ENCODE peak calls at places on chromosomes 7 and 10, in nine cellular contexts. C, F, Z, L, K, B, T, E and G are unnamed samples.

GRCh38 chr7:106858618-106859532 is 6.2 kb upstream of the PIK3CG start:
- DNase-seq in L (no peak), T (no peak), Z (peak), B (no peak), K (peak), F (no peak), E (peak), C (no peak), G (peak)

GRCh38 chr10:33498354-33498753 is 163.9 kb upstream of the NRP1 start:
- DNase-seq in K (peak), E (no peak), F (no peak), T (peak), L (no peak), C (no peak), Z (no peak), B (no peak), G (no peak)

GRCh38 chr10:129055966-129056365 is 411.1 kb upstream of the MGMT start:
- DNase-seq in L (no peak), B (peak), F (no peak), C (no peak), T (no peak), E (no peak), K (no peak), Z (no peak), G (no peak)

GRCh38 chr7:44045226-44046014 is 918 bp downstream of the DBNL start:
- DNase-seq in C (no peak), E (peak), K (no peak), L (no peak), T (peak), F (no peak), B (no peak), Z (no peak), G (no peak)

GRCh38 chr7:155258233-155258575 is 39.5 kb upstream of the INSIG1 start:
- DNase-seq in Z (peak), K (no peak), C (peak), E (no peak), T (peak), L (peak), B (no peak), F (no peak), G (no peak)

GRCh38 chr10:110522365-110522988 is 24.8 kb downstream of the DUSP5 start:
- DNase-seq in F (no peak), K (no peak), L (no peak), T (no peak), E (no peak), C (no peak), B (no peak), Z (no peak), G (peak)

GRCh38 chr10:117221156-117221711 is 19.7 kb upstream of the SLC18A2 start:
- DNase-seq in F (no peak), L (no peak), K (no peak), Z (no peak), B (peak), E (no peak), T (peak), C (peak), G (no peak)

GRCh38 chr7:37352974-37353948 is 95.4 kb downstream of the ELMO1 start:
- DNase-seq in T (peak), E (peak), F (peak), L (no peak), Z (peak), K (no peak), B (peak), C (peak), G (peak)

DNA sequence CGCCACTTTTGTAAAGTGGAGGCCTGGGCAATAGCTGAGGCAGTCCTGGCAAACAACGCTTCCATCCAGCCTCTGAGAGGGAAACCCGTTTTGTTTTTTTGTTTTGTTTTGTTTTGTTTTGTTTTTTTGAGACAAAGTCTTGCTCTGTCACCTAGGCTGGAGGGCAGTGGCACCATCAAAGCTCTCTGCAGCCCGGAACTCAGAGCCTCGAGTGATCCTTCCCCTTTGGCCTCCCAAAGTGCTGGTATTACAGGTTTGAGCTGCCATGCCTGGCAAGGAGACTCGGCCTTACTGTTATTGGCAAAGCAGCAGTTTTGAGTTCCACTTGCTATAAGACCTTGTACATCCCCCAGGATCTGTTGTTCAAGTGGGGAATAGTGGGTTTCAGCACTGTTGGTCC is 10.5 kb upstream of the SLC25A16 start:
- DNase-seq in T (no peak), L (no peak), C (no peak), F (no peak), B (no peak), Z (no peak), E (no peak), K (no peak), G (no peak)
- H3K4me3 ChIP-seq in T (no peak), L (no peak), C (no peak), F (no peak), B (no peak), Z (no peak), E (no peak), K (no peak), G (no peak)

DNA sequence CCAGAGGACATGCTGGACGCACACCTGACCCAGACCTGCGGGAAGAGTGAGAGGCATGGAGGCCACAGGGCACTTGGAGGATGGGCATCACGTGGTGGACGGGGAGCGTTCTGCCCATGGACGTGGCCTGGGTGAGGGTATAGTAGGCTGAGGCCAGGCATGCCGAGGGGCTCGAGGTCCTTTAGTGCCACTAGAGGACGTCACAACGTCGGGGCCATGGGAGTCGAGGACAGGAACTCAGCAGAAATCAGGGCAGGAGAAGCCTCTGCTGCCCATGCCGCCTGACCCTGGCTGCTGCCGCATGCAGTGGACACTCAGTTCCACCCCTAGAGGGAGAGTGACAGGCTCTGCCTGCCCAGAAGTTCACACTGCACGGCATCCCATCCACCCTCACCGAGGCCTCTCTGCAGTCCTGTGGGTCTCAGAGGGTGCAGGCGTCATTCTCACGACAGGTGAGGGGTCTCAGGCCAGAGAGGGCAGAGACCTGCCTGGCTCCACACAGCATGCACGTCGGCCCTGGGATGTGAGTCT is 198.7 kb downstream of the ADARB2 start:
- DNase-seq in E (no peak), Z (no peak), B (no peak), F (no peak), T (no peak), K (no peak), L (no peak), C (no peak), G (peak)
- H3K27ac ChIP-seq in E (no peak), Z (no peak), B (no peak), F (no peak), T (no peak), K (no peak), L (no peak), C (no peak), G (no peak)

GRCh38 chr10:13000431-13000830 is 1.1 kb downstream of the CCDC3 start:
- DNase-seq in E (no peak), L (no peak), B (no peak), F (no peak), T (no peak), Z (no peak), C (no peak), K (no peak), G (no peak)

GRCh38 chr10:13001041-13001886 is at the start of gene CCDC3:
- DNase-seq in Z (peak), T (peak), K (peak), L (no peak), C (no peak), F (no peak), E (no peak), B (peak), G (peak)

GRCh38 chr10:13003781-13004180 is 2.3 kb upstream of the CCDC3 start:
- DNase-seq in T (no peak), F (no peak), L (no peak), C (no peak), E (peak), B (no peak), Z (no peak), K (no peak), G (no peak)

GRCh38 chr10:13003004-13003403 is 1.5 kb upstream of the CCDC3 start:
- DNase-seq in L (peak), C (peak), F (no peak), Z (no peak), B (no peak), E (no peak), T (no peak), K (no peak), G (no peak)

DNA sequence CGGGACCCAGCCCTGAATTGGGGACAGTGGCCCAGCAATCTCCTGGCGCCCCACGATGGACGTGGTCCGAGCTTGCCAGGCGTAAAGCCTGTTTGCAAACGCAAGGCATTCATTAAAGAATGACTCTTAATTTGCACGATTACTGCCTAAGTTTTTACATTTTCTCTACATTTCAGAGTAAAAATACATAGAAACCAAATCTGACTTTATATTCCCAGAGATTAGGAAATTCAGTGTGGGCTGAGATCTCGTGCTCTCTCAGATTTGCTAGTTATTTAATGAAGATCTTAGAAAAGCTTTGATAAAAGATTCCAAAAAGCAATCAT is 337 bp upstream of the CCDC3 start:
- DNase-seq in F (no peak), K (no peak), L (no peak), T (no peak), C (no peak), Z (no peak), B (no peak), E (no peak), G (no peak)
- H3K4me3 ChIP-seq in F (no peak), K (peak), L (peak), T (no peak), C (no peak), Z (peak), B (peak), E (no peak), G (peak)

GRCh38 chr10:59517961-59518360 is 155.6 kb upstream of the FAM13C start:
- DNase-seq in B (no peak), L (no peak), E (no peak), Z (no peak), K (no peak), C (no peak), F (no peak), T (no peak), G (no peak)
- H3K27ac ChIP-seq in B (no peak), L (no peak), E (no peak), Z (no peak), K (no peak), C (no peak), F (no peak), T (no peak), G (no peak)